ENCODE peak calls at places on chromosomes 13 and 19, in seven cellular contexts. M is adipocyte; I is stimulated activated CD4-positive, alpha-beta T cell treated with anti-CD3 and anti-CD28 coated beads, Interleukin-2, amount 100 ng/mL, for 24 hours; J is cardiac fibroblast; H is stomach; Z is CD8-positive, alpha-beta memory T cell; E is cerebellum. N is an unnamed sample.
A peak's percentile ranks its signal among the peaks of the same experiment; 100 is the strongest.

GRCh38 chr19:1826557-1827521 is 14.8 kb upstream of the ATP8B3 start:
- DNase-seq in Z (no peak), M (no peak), J (no peak), H (no peak), I (no peak), E (no peak), N (no peak)

GRCh38 chr19:45805719-45806118 is 9.4 kb downstream of the RSPH6A start:
- DNase-seq in J (no peak), M (no peak), H (no peak), I (no peak), Z (no peak), E (no peak), N (no peak)

GRCh38 chr19:50315773-50316448 is 13.3 kb downstream of the KCNC3 start:
- DNase-seq in M (no peak), J (no peak), Z (no peak), H (no peak), I (peak; percentile 51), E (peak; percentile 72), N (peak; percentile 32)

GRCh38 chr13:28136916-28137315 is 1.4 kb upstream of the PAN3 start:
- DNase-seq in H (no peak), I (no peak), M (no peak), Z (no peak), E (peak; percentile 36), J (no peak), N (peak; percentile 9)

GRCh38 chr13:55298201-55298600 is 1842.5 kb upstream of the PRR20A start:
- DNase-seq in J (no peak), I (no peak), E (no peak), H (no peak), M (no peak), Z (no peak), N (no peak)

GRCh38 chr13:69959041-69959440 is 148.6 kb upstream of the ATXN8OS start:
- DNase-seq in H (no peak), E (peak; percentile 15), M (no peak), I (no peak), Z (no peak), J (no peak), N (no peak)

GRCh38 chr19:46791944-46792343 is 3.5 kb upstream of the SLC1A5 start:
- DNase-seq in Z (peak; percentile 46), H (no peak), M (no peak), I (no peak), J (no peak), E (no peak), N (no peak)

GRCh38 chr19:29568036-29568788 is 37.9 kb upstream of the POP4 start:
- DNase-seq in E (no peak), Z (no peak), I (no peak), M (no peak), H (no peak), J (no peak), N (no peak)

GRCh38 chr13:102702965-102703720 is 8.3 kb upstream of the METTL21C start:
- DNase-seq in Z (no peak), J (no peak), M (peak; percentile 38), H (no peak), I (no peak), E (no peak), N (peak; percentile 36)

GRCh38 chr13:25768726-25769270 is 283.0 kb downstream of the SHISA2 start:
- DNase-seq in J (peak; percentile 27), H (no peak), I (no peak), M (no peak), E (no peak), Z (no peak), N (no peak)

GRCh38 chr13:50320297-50320862 is 305.1 kb downstream of the KCNRG start:
- DNase-seq in Z (no peak), M (no peak), E (no peak), H (no peak), I (no peak), J (peak; percentile 42), N (peak; percentile 53)

N was measured in GM23248.